ENCODE peak calls at places on chromosomes 13 and 19, in eight cellular contexts. P is AG04450; H is stimulated activated CD4-positive, alpha-beta T cell treated with anti-CD3 and anti-CD28 coated beads, Interleukin-15, amount 100 ng/mL, for 1 hour; T is NCI-H2029 treated with DMSO at 0.1 percent for 48 hours; V is OCI-LY7; B is HT-29; W is stimulated activated CD8-positive, alpha-beta memory T cell treated with anti-CD3 and anti-CD28 coated beads, Interleukin-4, amount 100 ng/mL, for 48 hours; E is breast epithelium. Q is an unnamed sample.

GRCh38 chr13:20151612-20152011 is 9.2 kb downstream of the GJA3 start:
- DNase-seq in P (no peak), H (no peak), T (no peak), V (no peak), B (no peak), W (no peak), E (no peak), Q (no peak)

GRCh38 chr13:102846261-102847015 is 606 bp downstream of the ERCC5 start:
- DNase-seq in P (no peak), H (peak), T (no peak), V (peak), B (peak), W (peak), E (no peak), Q (no peak)

GRCh38 chr19:4327252-4327876 is 11.3 kb downstream of the STAP2 start:
- DNase-seq in P (no peak), H (peak), T (no peak), V (peak), B (no peak), W (peak), E (peak), Q (peak)

GRCh38 chr19:33666196-33666595 is 44.4 kb downstream of the CHST8 start:
- DNase-seq in P (no peak), H (no peak), T (no peak), V (no peak), B (no peak), W (no peak), E (no peak), Q (no peak)

GRCh38 chr19:13986348-13986904 is 19.7 kb downstream of the RFX1 start:
- DNase-seq in P (peak), H (peak), T (peak), V (peak), B (no peak), W (peak), E (peak), Q (peak)

GRCh38 chr19:46972301-46972700 is 47.3 kb upstream of the NPAS1 start:
- DNase-seq in P (no peak), H (no peak), T (no peak), V (no peak), B (no peak), W (no peak), E (no peak), Q (no peak)

GRCh38 chr13:105538346-105538745 is 997.1 kb downstream of the EFNB2 start:
- DNase-seq in P (no peak), H (no peak), T (no peak), V (no peak), B (no peak), W (no peak), E (no peak), Q (no peak)

GRCh38 chr19:40416918-40417713 is 3.9 kb upstream of the PRX start:
- DNase-seq in P (no peak), H (no peak), T (no peak), V (peak), B (peak), W (no peak), E (peak), Q (peak)

GRCh38 chr13:36981156-36981743 is 17.9 kb downstream of the ALG5 start:
- DNase-seq in P (peak), H (no peak), T (no peak), V (peak), B (peak), W (no peak), E (no peak), Q (peak)

GRCh38 chr13:112052213-112052612 is 14.7 kb upstream of the SOX1 start:
- DNase-seq in P (no peak), H (no peak), T (no peak), V (no peak), B (no peak), W (no peak), E (no peak), Q (no peak)

GRCh38 chr13:110298566-110299321 is 8.2 kb downstream of the COL4A1 start:
- DNase-seq in P (no peak), H (no peak), T (no peak), V (no peak), B (no peak), W (peak), E (no peak), Q (peak)

GRCh38 chr19:48466571-48467325 is 2.4 kb upstream of the CYTH2 start:
- DNase-seq in P (peak), H (no peak), T (no peak), V (no peak), B (no peak), W (no peak), E (no peak), Q (no peak)

GRCh38 chr13:34464011-34464410 is 478.1 kb upstream of the NBEA start:
- DNase-seq in P (no peak), H (no peak), T (no peak), V (no peak), B (no peak), W (no peak), E (no peak), Q (no peak)

GRCh38 chr13:44013666-44014291 is 134.1 kb downstream of the LACC1 start:
- DNase-seq in P (peak), H (no peak), T (no peak), V (no peak), B (no peak), W (no peak), E (no peak), Q (no peak)

GRCh38 chr19:38216785-38217746 is 7.0 kb downstream of the DPF1 start:
- DNase-seq in P (no peak), H (no peak), T (no peak), V (no peak), B (no peak), W (no peak), E (no peak), Q (peak)

GRCh38 chr13:41017153-41017552 is 2.0 kb downstream of the ELF1 start:
- DNase-seq in P (no peak), H (no peak), T (no peak), V (peak), B (peak), W (peak), E (peak), Q (no peak)

GRCh38 chr13:97122381-97122996 is 99.6 kb upstream of the MBNL2 start:
- DNase-seq in P (no peak), H (no peak), T (no peak), V (no peak), B (peak), W (no peak), E (no peak), Q (no peak)

GRCh38 chr19:50333737-50334617 is 4.8 kb upstream of the KCNC3 start:
- DNase-seq in P (peak), H (peak), T (peak), V (peak), B (no peak), W (peak), E (peak), Q (peak)

GRCh38 chr13:114110091-114110829 is 22.2 kb downstream of the RASA3 start:
- DNase-seq in P (no peak), H (peak), T (no peak), V (peak), B (peak), W (peak), E (no peak), Q (peak)

GRCh38 chr19:55973982-55974381 is 12.6 kb upstream of the NLRP5 start:
- DNase-seq in P (no peak), H (no peak), T (no peak), V (no peak), B (no peak), W (no peak), E (no peak), Q (no peak)

GRCh38 chr13:70613295-70613694 is 505.0 kb upstream of the KLHL1 start:
- DNase-seq in P (no peak), H (no peak), T (no peak), V (no peak), B (peak), W (no peak), E (no peak), Q (no peak)

GRCh38 chr13:51286135-51287002 is 53.1 kb upstream of the SERPINE3 start:
- DNase-seq in P (peak), H (peak), T (peak), V (peak), B (peak), W (peak), E (peak), Q (peak)

GRCh38 chr19:4803736-4804695 is 12.5 kb downstream of the FEM1A start:
- DNase-seq in P (no peak), H (peak), T (no peak), V (peak), B (peak), W (peak), E (no peak), Q (peak)

GRCh38 chr13:47893527-47893926 is 107.5 kb downstream of the SUCLA2 start:
- DNase-seq in P (no peak), H (no peak), T (no peak), V (no peak), B (no peak), W (no peak), E (no peak), Q (no peak)

GRCh38 chr19:53254451-53255341 is at the start of gene ZNF677:
- DNase-seq in P (peak), H (peak), T (no peak), V (no peak), B (no peak), W (peak), E (peak), Q (peak)

Q was measured in H7.